ENCODE peak calls at places on chromosomes 12 and 14, in six cellular contexts. One of them, this sample, is unnamed.
A peak's percentile ranks its signal among the peaks of the same experiment; 100 is the strongest.

GRCh38 chr12:78888583-78888982 is 24.0 kb downstream of the SYT1 start:
- DNase-seq in A549: peak; percentile 59
- DNase-seq in K562: no peak
- DNase-seq in HCT116: peak; percentile 74
- DNase-seq in AG09319: no peak
- DNase-seq in stomach: no peak
- DNase-seq in this sample: no peak

GRCh38 chr14:61147898-61148549 is 133.1 kb downstream of the TMEM30B start:
- DNase-seq in A549: no peak
- DNase-seq in HCT116: peak; percentile 89
- DNase-seq in AG09319: no peak
- DNase-seq in K562: no peak
- DNase-seq in stomach: no peak
- DNase-seq in this sample: no peak

GRCh38 chr12:48004039-48004940 is at the start of gene COL2A1:
- DNase-seq in stomach: no peak
- DNase-seq in AG09319: no peak
- DNase-seq in A549: peak; percentile 39
- DNase-seq in K562: no peak
- DNase-seq in HCT116: no peak
- DNase-seq in this sample: no peak

GRCh38 chr12:104598342-104599271 is 141.9 kb downstream of the CHST11 start:
- DNase-seq in stomach: peak; percentile 71
- DNase-seq in HCT116: no peak
- DNase-seq in AG09319: no peak
- DNase-seq in A549: no peak
- DNase-seq in K562: peak; percentile 90
- DNase-seq in this sample: no peak

GRCh38 chr12:63083046-63083445 is 68.0 kb downstream of the AVPR1A start:
- DNase-seq in AG09319: no peak
- DNase-seq in HCT116: no peak
- DNase-seq in A549: no peak
- DNase-seq in stomach: no peak
- DNase-seq in K562: no peak
- DNase-seq in this sample: no peak

GRCh38 chr12:110371408-110372055 is 32.0 kb downstream of the ANAPC7 start:
- DNase-seq in HCT116: no peak
- DNase-seq in stomach: no peak
- DNase-seq in K562: no peak
- DNase-seq in AG09319: no peak
- DNase-seq in A549: no peak
- DNase-seq in this sample: no peak

GRCh38 chr12:80979821-80980220 is 42.1 kb upstream of the LIN7A start:
- DNase-seq in A549: no peak
- DNase-seq in AG09319: no peak
- DNase-seq in stomach: no peak
- DNase-seq in K562: no peak
- DNase-seq in HCT116: no peak
- DNase-seq in this sample: no peak

GRCh38 chr12:24557738-24558137 is 391.2 kb downstream of the BCAT1 start:
- DNase-seq in K562: no peak
- DNase-seq in A549: no peak
- DNase-seq in stomach: no peak
- DNase-seq in AG09319: no peak
- DNase-seq in HCT116: no peak
- DNase-seq in this sample: no peak

GRCh38 chr12:71626098-71626497 is 37.5 kb downstream of the ZFC3H1 start:
- DNase-seq in stomach: no peak
- DNase-seq in AG09319: no peak
- DNase-seq in HCT116: no peak
- DNase-seq in K562: no peak
- DNase-seq in A549: no peak
- DNase-seq in this sample: no peak

GRCh38 chr14:58645641-58646040 is 7.9 kb downstream of the DACT1 start:
- DNase-seq in K562: no peak
- DNase-seq in A549: no peak
- DNase-seq in HCT116: no peak
- DNase-seq in AG09319: no peak
- DNase-seq in stomach: no peak
- DNase-seq in this sample: no peak

GRCh38 chr14:36319899-36320209 is 583 bp downstream of the MBIP start:
- DNase-seq in AG09319: no peak
- DNase-seq in HCT116: no peak
- DNase-seq in A549: no peak
- DNase-seq in K562: no peak
- DNase-seq in stomach: no peak
- DNase-seq in this sample: no peak

GRCh38 chr12:117580718-117581062 is 219.3 kb upstream of the NOS1 start:
- DNase-seq in K562: peak; percentile 88
- DNase-seq in AG09319: no peak
- DNase-seq in stomach: no peak
- DNase-seq in HCT116: peak; percentile 24
- DNase-seq in A549: peak; percentile 66
- DNase-seq in this sample: no peak

DNA sequence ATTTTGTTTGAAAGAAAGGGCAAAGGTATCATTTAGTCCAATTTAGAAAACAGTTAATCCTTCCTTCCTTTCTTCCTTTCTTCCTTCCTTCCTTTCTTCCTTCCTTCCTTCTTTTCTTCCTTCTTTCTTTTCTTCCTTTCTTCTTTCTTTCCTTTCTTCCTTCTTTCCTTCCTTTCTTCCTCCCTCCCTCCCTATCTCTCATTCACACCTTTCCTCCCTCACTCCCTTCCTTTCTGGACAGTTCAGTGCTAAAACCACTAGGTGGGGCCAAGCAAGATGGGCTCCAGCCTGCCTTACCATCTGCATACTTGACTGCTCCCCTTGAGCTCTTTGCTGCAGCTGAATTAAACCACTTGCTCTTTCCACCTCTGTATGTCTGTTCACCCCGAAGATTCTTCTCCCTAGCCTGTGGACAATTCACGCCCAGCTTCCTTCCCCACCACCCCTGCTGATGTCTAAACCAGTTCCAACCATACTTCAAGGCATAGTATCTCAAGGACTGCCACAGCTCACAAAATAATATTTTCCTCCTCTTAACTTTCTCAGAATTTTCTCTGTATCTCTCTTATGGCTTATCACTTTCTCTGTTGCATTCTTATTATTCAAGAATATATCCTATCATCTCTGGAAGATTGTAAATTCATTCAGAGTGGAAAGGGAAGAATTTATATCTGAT is 78.0 kb downstream of the DBX2 start:
- DNase-seq in AG09319: no peak
- DNase-seq in A549: peak; percentile 34
- DNase-seq in K562: peak; percentile 25
- DNase-seq in HCT116: peak; percentile 22
- DNase-seq in stomach: no peak
- DNase-seq in this sample: no peak
- TF ChIP-seq CTCF in AG09319: peak; percentile 29
- TF ChIP-seq CTCF in A549: no peak
- TF ChIP-seq CTCF in K562: peak; percentile 20
- TF ChIP-seq CTCF in HCT116: peak; percentile 69
- TF ChIP-seq CTCF in stomach: no peak
- TF ChIP-seq CTCF in this sample: peak; percentile 84

GRCh38 chr12:108516511-108517275 is 1.6 kb downstream of the FICD start:
- DNase-seq in HCT116: no peak
- DNase-seq in A549: peak; percentile 39
- DNase-seq in stomach: no peak
- DNase-seq in K562: no peak
- DNase-seq in AG09319: no peak
- DNase-seq in this sample: no peak
- TF ChIP-seq CTCF in HCT116: peak; percentile 34
- TF ChIP-seq CTCF in A549: no peak
- TF ChIP-seq CTCF in stomach: no peak
- TF ChIP-seq CTCF in K562: peak; percentile 31
- TF ChIP-seq CTCF in AG09319: peak; percentile 4
- TF ChIP-seq CTCF in this sample: peak; percentile 25

GRCh38 chr12:23127701-23128100 is 502.7 kb downstream of the ETNK1 start:
- DNase-seq in HCT116: no peak
- DNase-seq in K562: no peak
- DNase-seq in A549: no peak
- DNase-seq in stomach: no peak
- DNase-seq in AG09319: no peak
- DNase-seq in this sample: no peak
- TF ChIP-seq CTCF in HCT116: no peak
- TF ChIP-seq CTCF in K562: no peak
- TF ChIP-seq CTCF in A549: no peak
- TF ChIP-seq CTCF in stomach: no peak
- TF ChIP-seq CTCF in AG09319: no peak
- TF ChIP-seq CTCF in this sample: no peak

GRCh38 chr12:65305346-65305950 is 27.0 kb downstream of the MSRB3 start:
- DNase-seq in AG09319: no peak
- DNase-seq in HCT116: no peak
- DNase-seq in K562: no peak
- DNase-seq in A549: no peak
- DNase-seq in stomach: no peak
- DNase-seq in this sample: no peak

GRCh38 chr12:65302891-65303290 is 24.4 kb downstream of the MSRB3 start:
- DNase-seq in HCT116: no peak
- DNase-seq in K562: no peak
- DNase-seq in A549: no peak
- DNase-seq in stomach: no peak
- DNase-seq in AG09319: no peak
- DNase-seq in this sample: no peak

GRCh38 chr12:65296503-65297265 is 18.2 kb downstream of the MSRB3 start:
- DNase-seq in AG09319: no peak
- DNase-seq in HCT116: no peak
- DNase-seq in K562: no peak
- DNase-seq in stomach: no peak
- DNase-seq in A549: no peak
- DNase-seq in this sample: no peak

GRCh38 chr12:65300067-65300466 is 21.6 kb downstream of the MSRB3 start:
- DNase-seq in K562: no peak
- DNase-seq in stomach: no peak
- DNase-seq in A549: no peak
- DNase-seq in HCT116: no peak
- DNase-seq in AG09319: no peak
- DNase-seq in this sample: no peak

GRCh38 chr12:65300679-65301349 is 22.3 kb downstream of the MSRB3 start:
- DNase-seq in HCT116: peak; percentile 54
- DNase-seq in K562: peak; percentile 15
- DNase-seq in AG09319: no peak
- DNase-seq in A549: peak; percentile 56
- DNase-seq in stomach: no peak
- DNase-seq in this sample: no peak
- TF ChIP-seq CTCF in HCT116: peak; percentile 74
- TF ChIP-seq CTCF in K562: peak; percentile 37
- TF ChIP-seq CTCF in AG09319: peak; percentile 11
- TF ChIP-seq CTCF in A549: no peak
- TF ChIP-seq CTCF in stomach: no peak
- TF ChIP-seq CTCF in this sample: peak; percentile 70

GRCh38 chr12:11666651-11667050 is 17.2 kb downstream of the ETV6 start:
- DNase-seq in A549: no peak
- DNase-seq in K562: no peak
- DNase-seq in stomach: no peak
- DNase-seq in AG09319: no peak
- DNase-seq in HCT116: no peak
- DNase-seq in this sample: no peak

GRCh38 chr12:11669348-11669747 is 19.9 kb downstream of the ETV6 start:
- DNase-seq in HCT116: no peak
- DNase-seq in K562: no peak
- DNase-seq in AG09319: no peak
- DNase-seq in stomach: no peak
- DNase-seq in A549: no peak
- DNase-seq in this sample: no peak

GRCh38 chr12:11668611-11669010 is 19.1 kb downstream of the ETV6 start:
- DNase-seq in A549: no peak
- DNase-seq in stomach: no peak
- DNase-seq in HCT116: no peak
- DNase-seq in AG09319: no peak
- DNase-seq in K562: no peak
- DNase-seq in this sample: no peak

GRCh38 chr12:11666131-11666530 is 16.7 kb downstream of the ETV6 start:
- DNase-seq in K562: no peak
- DNase-seq in AG09319: no peak
- DNase-seq in HCT116: no peak
- DNase-seq in A549: no peak
- DNase-seq in stomach: no peak
- DNase-seq in this sample: no peak

DNA sequence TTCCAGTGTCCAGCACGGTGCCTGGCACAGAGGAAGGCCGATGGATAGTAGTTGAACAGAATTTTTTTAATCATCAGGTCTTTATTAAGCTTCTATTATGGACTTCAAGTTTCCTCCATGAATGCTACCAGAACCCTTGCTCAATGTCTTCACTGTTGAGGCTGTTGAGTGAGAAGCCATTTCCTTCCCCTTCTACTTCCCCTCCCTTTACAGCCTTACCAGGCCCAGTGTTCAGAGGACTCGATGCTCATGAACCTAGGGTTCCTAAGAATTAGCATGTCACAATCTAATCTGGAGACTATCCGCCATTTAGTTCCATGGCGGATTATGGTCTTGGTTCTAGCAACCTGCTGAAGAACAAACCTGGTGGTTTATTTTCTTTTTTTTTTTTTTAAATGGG is 17.7 kb downstream of the ETV6 start:
- DNase-seq in A549: no peak
- DNase-seq in K562: no peak
- DNase-seq in HCT116: no peak
- DNase-seq in AG09319: no peak
- DNase-seq in stomach: no peak
- DNase-seq in this sample: no peak
- TF ChIP-seq CTCF in A549: no peak
- TF ChIP-seq CTCF in K562: no peak
- TF ChIP-seq CTCF in HCT116: no peak
- TF ChIP-seq CTCF in AG09319: no peak
- TF ChIP-seq CTCF in stomach: no peak
- TF ChIP-seq CTCF in this sample: no peak

GRCh38 chr14:96501746-96502620 is at the start of gene PAPOLA:
- DNase-seq in K562: peak; percentile 87
- DNase-seq in stomach: peak; percentile 96
- DNase-seq in HCT116: peak; percentile 91
- DNase-seq in A549: peak; percentile 97
- DNase-seq in AG09319: peak; percentile 86
- DNase-seq in this sample: peak; percentile 56
- TF ChIP-seq CTCF in K562: no peak
- TF ChIP-seq CTCF in stomach: no peak
- TF ChIP-seq CTCF in HCT116: no peak
- TF ChIP-seq CTCF in A549: no peak
- TF ChIP-seq CTCF in AG09319: no peak
- TF ChIP-seq CTCF in this sample: peak; percentile 6

GRCh38 chr14:91417134-91417982 is at the start of gene CCDC88C:
- DNase-seq in HCT116: peak; percentile 22
- DNase-seq in A549: peak; percentile 69
- DNase-seq in stomach: peak; percentile 82
- DNase-seq in AG09319: no peak
- DNase-seq in K562: peak; percentile 85
- DNase-seq in this sample: no peak
- TF ChIP-seq CTCF in HCT116: no peak
- TF ChIP-seq CTCF in A549: no peak
- TF ChIP-seq CTCF in stomach: no peak
- TF ChIP-seq CTCF in AG09319: no peak
- TF ChIP-seq CTCF in K562: no peak
- TF ChIP-seq CTCF in this sample: no peak

DNA sequence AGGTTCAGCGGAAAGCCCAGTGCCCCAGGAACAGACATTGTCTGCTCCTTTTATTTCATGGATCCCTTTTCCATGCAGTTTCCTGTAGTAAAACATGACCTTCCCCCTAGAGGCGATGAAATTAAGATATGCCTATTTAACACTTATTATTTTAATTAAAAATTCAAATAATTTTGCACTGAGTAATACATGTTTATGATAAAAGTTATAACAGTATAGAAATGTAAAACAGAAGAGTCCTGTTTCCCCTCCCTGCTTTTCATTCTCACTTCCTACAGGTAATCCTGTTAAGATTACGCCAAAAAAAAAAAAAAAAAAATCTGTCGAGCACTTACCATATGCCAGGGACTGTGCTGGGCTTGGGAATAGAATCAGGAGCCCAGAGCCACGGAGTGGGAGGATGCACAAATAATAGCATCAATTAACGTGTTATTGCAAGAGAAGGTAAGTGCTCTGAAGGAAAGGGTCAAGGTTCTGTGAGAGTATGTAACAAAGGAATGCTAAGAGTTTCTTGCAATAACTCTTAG is 830 bp upstream of the LPCAT3 start:
- DNase-seq in A549: no peak
- DNase-seq in AG09319: no peak
- DNase-seq in HCT116: no peak
- DNase-seq in stomach: no peak
- DNase-seq in K562: no peak
- DNase-seq in this sample: no peak
- TF ChIP-seq CTCF in A549: no peak
- TF ChIP-seq CTCF in AG09319: no peak
- TF ChIP-seq CTCF in HCT116: no peak
- TF ChIP-seq CTCF in stomach: no peak
- TF ChIP-seq CTCF in K562: no peak
- TF ChIP-seq CTCF in this sample: no peak

This sample was measured in epithelial cell of proximal tubule.